ENCODE peak calls at places on chromosome 10, in five cellular contexts. A, T, H, S and N are unnamed samples.

GRCh38 chr10:119162693-119163092 is 2.8 kb downstream of the SFXN4 start:
- DNase-seq in S (no peak), T (no peak), H (no peak), A (no peak), N (no peak)

GRCh38 chr10:67883710-67884312 is 645 bp upstream of the SIRT1 start:
- DNase-seq in A (no peak), S (no peak), H (peak; percentile 50), T (no peak), N (peak; percentile 16)

GRCh38 chr10:90787906-90788491 is 69.8 kb downstream of the HTR7 start:
- DNase-seq in A (peak; percentile 52), T (no peak), S (no peak), H (peak; percentile 32), N (no peak)

GRCh38 chr10:22022257-22023051 is 18.9 kb upstream of the DNAJC1 start:
- DNase-seq in S (peak; percentile 41), H (peak; percentile 13), A (peak; percentile 37), T (no peak), N (no peak)

GRCh38 chr10:74960670-74961069 is 134.3 kb downstream of the KAT6B start:
- DNase-seq in A (no peak), H (no peak), T (no peak), S (no peak), N (no peak)

GRCh38 chr10:122142652-122143237 is 128.4 kb upstream of the BTBD16 start:
- DNase-seq in S (no peak), A (peak; percentile 63), T (no peak), H (no peak), N (no peak)

GRCh38 chr10:12597800-12598750 is 248.7 kb downstream of the CAMK1D start:
- DNase-seq in S (no peak), T (no peak), A (no peak), H (no peak), N (no peak)

GRCh38 chr10:103457176-103457712 is 1.5 kb downstream of the CALHM1 start:
- DNase-seq in A (no peak), H (no peak), S (no peak), T (no peak), N (no peak)

GRCh38 chr10:59865101-59865500 is 41.3 kb downstream of the CCDC6 start:
- DNase-seq in S (no peak), H (no peak), A (peak; percentile 35), T (no peak), N (no peak)

GRCh38 chr10:120586471-120586872 is 129.4 kb downstream of the PLPP4 start:
- DNase-seq in S (no peak), H (peak; percentile 60), T (no peak), A (no peak), N (no peak)

GRCh38 chr10:79019961-79020491 is 48.7 kb upstream of the ZMIZ1 start:
- DNase-seq in S (peak; percentile 32), A (no peak), H (peak; percentile 75), T (no peak), N (no peak)

GRCh38 chr10:30433286-30433778 is 652 bp upstream of the MAP3K8 start:
- DNase-seq in A (peak; percentile 31), T (no peak), H (peak; percentile 80), S (peak; percentile 90), N (no peak)

GRCh38 chr10:125063256-125063945 is 97.0 kb downstream of the CTBP2 start:
- DNase-seq in T (no peak), A (no peak), H (no peak), S (no peak), N (no peak)

GRCh38 chr10:83555264-83555663 is 584.0 kb upstream of the GHITM start:
- DNase-seq in S (no peak), T (no peak), H (no peak), A (no peak), N (no peak)

GRCh38 chr10:11741608-11742007 is 574 bp upstream of the ECHDC3 start:
- DNase-seq in H (no peak), T (no peak), S (no peak), A (no peak), N (no peak)

GRCh38 chr10:30798621-30799020 is 169.1 kb upstream of the LYZL2 start:
- DNase-seq in H (no peak), S (no peak), T (no peak), A (no peak), N (no peak)

GRCh38 chr10:80429521-80429966 is 21.2 kb downstream of the PRXL2A start:
- DNase-seq in H (no peak), T (no peak), S (peak; percentile 82), A (no peak), N (no peak)

GRCh38 chr10:47408606-47409005 is 24.5 kb upstream of the ZNF488 start:
- DNase-seq in A (no peak), T (no peak), S (no peak), H (no peak), N (no peak)

GRCh38 chr10:106189254-106189653 is 975.3 kb downstream of the SORCS1 start:
- DNase-seq in H (peak; percentile 32), S (no peak), A (peak; percentile 69), T (no peak), N (peak; percentile 7)

GRCh38 chr10:11625019-11625735 is 13.7 kb upstream of the USP6NL start:
- DNase-seq in T (no peak), H (no peak), A (no peak), S (no peak), N (no peak)

GRCh38 chr10:79331709-79332108 is 15.6 kb upstream of the PPIF start:
- DNase-seq in S (peak; percentile 55), T (peak; percentile 37), A (no peak), H (peak; percentile 84), N (no peak)

GRCh38 chr10:29915116-29915785 is 144.1 kb downstream of the JCAD start:
- DNase-seq in T (no peak), H (peak; percentile 32), A (no peak), S (no peak), N (no peak)

GRCh38 chr10:132333386-132333785 is 1.4 kb downstream of the LRRC27 start:
- DNase-seq in S (no peak), A (no peak), T (no peak), H (no peak), N (no peak)

GRCh38 chr10:132337019-132337418 is 5.0 kb downstream of the LRRC27 start:
- DNase-seq in S (no peak), H (no peak), A (no peak), T (no peak), N (no peak)

GRCh38 chr10:132336064-132336746 is 4.2 kb downstream of the LRRC27 start:
- DNase-seq in T (no peak), H (no peak), S (no peak), A (no peak), N (no peak)

GRCh38 chr10:132334883-132335188 is 2.8 kb downstream of the LRRC27 start:
- DNase-seq in S (no peak), A (no peak), H (no peak), T (no peak), N (no peak)

DNA sequence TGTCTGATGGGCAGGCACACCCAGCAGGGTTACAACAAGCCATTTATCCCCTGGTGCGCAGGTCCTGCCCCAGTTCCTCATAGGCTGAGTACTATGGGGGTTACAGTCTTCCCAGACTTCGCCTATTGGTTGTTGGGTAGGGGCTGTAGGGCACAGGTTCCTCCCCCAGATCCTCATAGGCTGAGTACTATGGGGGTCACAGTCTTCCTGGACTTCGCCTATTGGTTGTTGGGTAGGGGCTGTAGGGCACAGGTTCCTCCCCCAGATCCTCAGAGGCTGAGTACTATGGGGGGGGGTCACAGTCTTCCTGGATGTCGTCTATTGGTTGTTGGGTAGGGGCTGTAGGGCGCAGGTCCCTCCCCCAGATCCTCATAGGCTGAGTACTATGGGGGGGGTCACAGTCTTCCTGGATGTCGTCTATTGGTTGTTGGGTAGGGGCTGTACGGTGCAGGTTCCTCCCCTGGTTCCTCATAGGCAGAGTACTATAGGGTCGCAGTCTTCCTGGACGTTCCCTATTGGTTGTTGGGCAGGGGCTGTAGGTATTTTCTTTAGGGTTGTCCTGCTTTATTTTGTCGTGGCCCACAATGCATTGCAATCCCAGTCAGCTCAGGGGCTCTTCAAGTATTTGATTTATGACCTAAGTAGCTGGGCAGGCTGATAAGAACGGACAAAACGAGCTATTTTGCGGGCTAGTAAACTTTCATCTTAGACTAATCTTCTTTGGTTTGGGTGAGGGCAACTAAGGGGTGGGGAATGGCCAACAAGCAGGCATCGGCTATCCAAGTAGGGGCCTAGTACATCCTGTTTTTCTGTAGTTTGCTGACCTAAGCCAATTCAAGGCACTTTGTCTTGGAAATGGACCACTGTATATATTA is 3.4 kb downstream of the LRRC27 start:
- DNase-seq in A (peak; percentile 60), H (no peak), T (no peak), S (peak; percentile 89), N (no peak)
- H3K4me3 ChIP-seq in A (no peak overlapping the region), H (no peak overlapping the region), T (no peak overlapping the region), S (peak overlapping the region; percentile 58), N (no peak overlapping the region)

DNA sequence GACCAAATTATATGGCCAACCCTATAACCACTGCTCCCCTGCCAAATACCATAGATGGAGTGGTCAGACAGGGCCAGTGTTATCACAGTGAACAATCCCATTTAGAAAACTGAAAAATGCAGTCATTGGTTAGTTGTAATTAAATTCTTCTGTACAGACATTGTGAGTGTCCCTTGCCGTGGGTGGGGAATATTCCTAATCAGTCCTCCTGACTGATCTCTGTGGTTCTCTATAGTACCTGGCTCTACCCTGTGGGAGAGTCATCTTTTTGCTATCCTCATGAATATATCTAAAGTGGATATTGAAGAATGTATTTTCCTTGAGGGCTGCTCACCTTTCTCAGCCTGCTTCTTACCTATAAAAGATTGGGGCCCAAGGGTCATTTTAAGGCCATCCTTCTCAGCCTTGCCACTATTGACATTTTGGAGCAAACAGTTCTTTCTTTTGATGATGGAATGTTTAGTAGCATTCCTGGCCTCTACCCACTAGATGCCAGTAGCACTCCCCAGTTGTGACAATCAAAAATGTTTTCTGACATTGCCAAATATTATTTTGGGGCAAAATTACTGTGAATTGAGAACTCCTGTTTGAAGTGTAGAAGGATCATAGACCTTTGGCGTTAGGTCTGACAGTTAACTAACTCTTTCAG is 110.2 kb downstream of the MAPK8 start:
- DNase-seq in H (peak; percentile 8), T (no peak), A (no peak), S (no peak), N (no peak)
- TF ChIP-seq CTCF in H (no peak), T (no peak), A (no peak), S (no peak), N (no peak)

DNA sequence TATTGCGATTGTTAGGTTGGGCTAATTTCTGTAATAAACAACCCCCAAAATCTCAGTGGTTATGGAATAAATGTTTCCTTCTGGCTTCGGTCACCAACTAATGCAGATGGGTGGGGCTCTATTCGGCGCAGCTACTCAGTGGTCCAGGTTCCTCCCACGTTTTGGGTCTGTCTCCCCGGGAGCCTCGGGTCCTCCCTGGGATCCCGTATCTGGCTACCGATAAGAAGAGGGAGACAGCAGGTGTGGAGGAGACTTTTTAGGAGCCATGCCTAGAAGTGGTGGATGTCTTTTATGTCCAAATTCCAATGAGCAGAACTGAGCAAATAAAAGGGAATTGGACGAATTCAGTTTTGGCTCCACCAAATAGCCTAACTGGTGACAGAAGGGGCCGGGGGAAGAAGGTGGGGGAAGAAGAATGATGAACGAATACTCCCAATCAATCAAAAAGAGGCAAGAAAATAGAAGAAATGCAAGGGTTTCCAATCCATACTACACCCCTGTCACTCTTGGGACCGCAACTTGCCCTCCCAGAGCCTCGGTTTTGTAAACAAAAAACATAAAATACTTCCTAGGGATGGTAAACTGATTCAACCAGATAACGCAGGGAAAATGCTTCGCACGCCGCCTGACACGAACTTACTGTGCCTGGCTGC is 498 bp upstream of the C10orf53 start:
- DNase-seq in A (no peak), S (no peak), H (no peak), T (no peak), N (no peak)
- H3K4me3 ChIP-seq in A (peak overlapping the region; percentile 50), S (no peak overlapping the region), H (no peak overlapping the region), T (peak overlapping the region; percentile 26), N (no peak overlapping the region)

DNA sequence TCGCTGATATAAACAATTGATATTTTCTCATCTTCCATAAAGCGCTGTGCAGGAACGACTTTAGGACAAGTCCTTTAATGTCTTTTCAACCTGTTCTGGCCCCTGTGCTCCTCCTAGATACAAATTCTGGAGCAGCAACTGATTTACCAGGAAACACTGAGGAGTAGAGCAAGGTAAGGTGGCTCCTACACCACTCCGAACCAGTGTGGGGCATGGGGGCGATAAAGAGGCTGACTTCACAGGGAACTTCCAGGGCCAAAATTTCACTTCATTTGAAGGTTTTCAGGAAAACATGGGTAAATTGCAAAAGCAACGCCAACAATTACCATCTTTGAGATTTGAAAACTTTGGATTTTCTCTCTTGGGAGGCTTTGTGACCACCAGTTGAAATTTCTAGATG is 118.6 kb downstream of the FAM107B start:
- DNase-seq in S (no peak), T (no peak), H (no peak), A (no peak), N (no peak)
- TF ChIP-seq CTCF in S (no peak), T (no peak), H (no peak), A (no peak), N (no peak)